ENCODE peak calls at places on chromosome 20, in six cellular contexts. Z is NCI-H2081, I is retinal pigment epithelial cell, J is bronchial epithelial cell, N is NCI-H1092, L is GM13976. K is an unnamed sample.
A peak's percentile ranks its signal among the peaks of the same experiment; 100 is the strongest.

GRCh38 chr20:45752747-45753146 is 30.6 kb downstream of the SPINT4 start:
- DNase-seq in Z (no peak), I (no peak), J (no peak), N (no peak), L (peak; percentile 34), K (peak; percentile 30)

GRCh38 chr20:10659651-10660601 is 13.9 kb downstream of the JAG1 start:
- DNase-seq in Z (no peak), I (no peak), J (no peak), N (no peak), L (no peak), K (no peak)

GRCh38 chr20:57818418-57818817 is 108.6 kb upstream of the PMEPA1 start:
- DNase-seq in Z (no peak), I (no peak), J (no peak), N (no peak), L (no peak), K (no peak)

GRCh38 chr20:52167232-52167840 is 24.2 kb downstream of the ZFP64 start:
- DNase-seq in Z (no peak), I (no peak), J (no peak), N (no peak), L (no peak), K (no peak)

GRCh38 chr20:35629432-35630145 is 14.0 kb downstream of the SPAG4 start:
- DNase-seq in Z (no peak), I (no peak), J (no peak), N (no peak), L (no peak), K (no peak)

GRCh38 chr20:61328906-61329558 is 77.0 kb downstream of the CDH4 start:
- DNase-seq in Z (no peak), I (no peak), J (peak; percentile 3), N (no peak), L (peak; percentile 70), K (peak; percentile 65)

GRCh38 chr20:63473555-63474449 is 1.3 kb upstream of the KCNQ2 start:
- DNase-seq in Z (no peak), I (no peak), J (no peak), N (no peak), L (no peak), K (no peak)

GRCh38 chr20:38180781-38181180 is 15.7 kb upstream of the TGM2 start:
- DNase-seq in Z (no peak), I (no peak), J (no peak), N (no peak), L (no peak), K (no peak)

GRCh38 chr20:4767084-4767483 is 45.4 kb downstream of the PRND start:
- DNase-seq in Z (no peak), I (no peak), J (no peak), N (no peak), L (no peak), K (no peak)

GRCh38 chr20:48716086-48716485 is 111.7 kb downstream of the PREX1 start:
- DNase-seq in Z (no peak), I (no peak), J (no peak), N (no peak), L (no peak), K (no peak)